ENCODE peak calls at places on chromosomes 5 and 9, in four cellular contexts. Q is RPMI7951; X is amniotic stem cell; C is naive thymus-derived CD8-positive, alpha-beta T cell. D is an unnamed sample.

GRCh38 chr5:120615967-120616645 is 152.0 kb downstream of the PRR16 start:
- DNase-seq in Q (peak), X (peak), C (no peak), D (no peak)

GRCh38 chr5:112174959-112175594 is 244.0 kb downstream of the EPB41L4A start:
- DNase-seq in Q (peak), X (peak), C (no peak), D (peak)

GRCh38 chr5:124740991-124741583 is 5.4 kb downstream of the ZNF608 start:
- DNase-seq in Q (peak), X (no peak), C (no peak), D (peak)

GRCh38 chr5:171543486-171543885 is 124.0 kb downstream of the FGF18 start:
- DNase-seq in Q (no peak), X (no peak), C (no peak), D (no peak)

GRCh38 chr5:34756781-34757624 is 82.0 kb upstream of the TTC23L start:
- DNase-seq in Q (no peak), X (no peak), C (no peak), D (no peak)

GRCh38 chr5:142984016-142984415 is 213.8 kb downstream of the ARHGAP26 start:
- DNase-seq in Q (peak), X (no peak), C (no peak), D (no peak)

GRCh38 chr5:135833521-135833920 is 942 bp upstream of the SLC25A48 start:
- DNase-seq in Q (no peak), X (no peak), C (no peak), D (no peak)

GRCh38 chr5:79924936-79925893 is 65.8 kb downstream of the MTX3 start:
- DNase-seq in Q (peak), X (no peak), C (peak), D (no peak)

GRCh38 chr9:13127164-13127563 is 152.3 kb downstream of the MPDZ start:
- DNase-seq in Q (no peak), X (no peak), C (no peak), D (no peak)

GRCh38 chr5:122195784-122196394 is 66.5 kb downstream of the ZNF474 start:
- DNase-seq in Q (peak), X (peak), C (no peak), D (peak)

D was measured in H4.